ENCODE peak calls at places on chromosome 20, in four cellular contexts. M is pancreas, I is epithelial cell of esophagus, Q is SJSA1. J is an unnamed sample.

GRCh38 chr20:43459022-43459942 is 1.6 kb downstream of the SRSF6 start:
- DNase-seq in M (no peak), I (peak), Q (no peak), J (no peak)

GRCh38 chr20:57708694-57709673 is 831 bp downstream of the PMEPA1 start:
- DNase-seq in M (peak), I (no peak), Q (peak), J (no peak)

GRCh38 chr20:46614503-46614902 is 36.8 kb downstream of the SLC13A3 start:
- DNase-seq in M (no peak), I (no peak), Q (no peak), J (no peak)

GRCh38 chr20:58246346-58246745 is 17.9 kb upstream of the ANKRD60 start:
- DNase-seq in M (no peak), I (peak), Q (peak), J (no peak)

GRCh38 chr20:51899674-51900073 is 97.4 kb upstream of the SALL4 start:
- DNase-seq in M (no peak), I (no peak), Q (no peak), J (no peak)

GRCh38 chr20:50153153-50153499 is 397 bp downstream of the PEDS1 start:
- DNase-seq in M (no peak), I (no peak), Q (no peak), J (no peak)

GRCh38 chr20:50224553-50225255 is 34.1 kb downstream of the CEBPB start:
- DNase-seq in M (peak), I (no peak), Q (peak), J (no peak)

GRCh38 chr20:8951136-8951535 is 117.8 kb upstream of the PLCB4 start:
- DNase-seq in M (no peak), I (no peak), Q (no peak), J (no peak)

GRCh38 chr20:46129955-46130481 is 11.9 kb downstream of the CD40 start:
- DNase-seq in M (no peak), I (no peak), Q (no peak), J (peak)

GRCh38 chr20:34825530-34826362 is at the start of gene NCOA6:
- DNase-seq in M (peak), I (peak), Q (peak), J (peak)

GRCh38 chr20:53823121-53823764 is 229.6 kb upstream of the ZNF217 start:
- DNase-seq in M (no peak), I (no peak), Q (no peak), J (no peak)

GRCh38 chr20:25032478-25033183 is 25.3 kb downstream of the ACSS1 start:
- DNase-seq in M (no peak), I (no peak), Q (no peak), J (peak)
- H3K4me3 ChIP-seq in M (no peak), I (no peak), Q (no peak), J (peak)

DNA sequence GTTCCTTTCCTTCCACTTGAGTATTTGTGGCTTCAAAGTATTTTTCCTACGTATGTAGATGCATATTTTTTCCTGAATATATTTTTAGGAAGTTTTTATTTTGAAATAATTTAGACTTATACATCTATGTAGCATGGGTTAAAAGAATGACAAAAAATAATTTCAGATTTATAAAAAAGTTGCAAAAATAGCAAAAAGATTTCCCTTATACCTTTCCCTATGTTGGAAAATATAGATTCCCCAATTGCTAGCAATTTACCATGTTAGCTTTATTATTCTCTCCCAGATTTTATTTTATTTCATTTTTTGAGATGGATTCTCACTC is 69.8 kb downstream of the SCAND1 start:
- DNase-seq in M (no peak), I (no peak), Q (no peak), J (no peak)
- H3K4me3 ChIP-seq in M (no peak), I (no peak), Q (peak), J (no peak)

GRCh38 chr20:41619360-41620115 is 1.4 kb upstream of the CHD6 start:
- DNase-seq in M (no peak), I (no peak), Q (no peak), J (no peak)
- H3K4me3 ChIP-seq in M (peak), I (no peak), Q (peak), J (peak)

GRCh38 chr20:10990625-10991382 is 317.0 kb upstream of the JAG1 start:
- DNase-seq in M (no peak), I (no peak), Q (no peak), J (no peak)
- H3K4me3 ChIP-seq in M (no peak), I (no peak), Q (no peak), J (no peak)